ENCODE peak calls at places on chromosome 22, in eight cellular contexts. X is H1, C is HCT116, O is heart left ventricle, J is body of pancreas, P is esophagus squamous epithelium, Z is ovary, Y is IMR-90. W is an unnamed sample. For H3K36me3, the result is how much of the 10 kb centered on the place peaks cover.

GRCh38 chr22:18044548-18045271 is 20.3 kb upstream of the MICAL3 start:
- DNase-seq in X (no peak), C (no peak), O (peak), J (peak), P (no peak), Z (peak), Y (peak), W (peak)

GRCh38 chr22:24474221-24474620 is 20.9 kb upstream of the UPB1 start:
- DNase-seq in X (no peak), C (peak), O (no peak), J (no peak), P (no peak), Z (no peak), Y (peak), W (no peak)

GRCh38 chr22:23090079-23090835 is 19.9 kb downstream of the GNAZ start:
- DNase-seq in X (no peak), C (no peak), O (no peak), J (no peak), P (no peak), Z (no peak), Y (no peak), W (no peak)

GRCh38 chr22:27115816-27116256 is 458.4 kb downstream of the MIAT start:
- DNase-seq in X (no peak), C (peak), O (no peak), J (peak), P (no peak), Z (no peak), Y (peak), W (no peak)

GRCh38 chr22:30947821-30948454 is 20.6 kb downstream of the MORC2 start:
- DNase-seq in X (no peak), C (peak), O (no peak), J (no peak), P (no peak), Z (no peak), Y (peak), W (no peak)

GRCh38 chr22:26563022-26563421 is 26.9 kb downstream of the TPST2 start:
- DNase-seq in X (no peak), C (no peak), O (no peak), J (no peak), P (no peak), Z (no peak), Y (no peak), W (no peak)

GRCh38 chr22:43567691-43568308 is 156.0 kb downstream of the MPPED1 start:
- DNase-seq in X (no peak), C (no peak), O (no peak), J (no peak), P (no peak), Z (no peak), Y (no peak), W (no peak)

GRCh38 chr22:42885446-42885845 is 28.4 kb upstream of the ARFGAP3 start:
- DNase-seq in X (no peak), C (no peak), O (no peak), J (no peak), P (no peak), Z (no peak), Y (no peak), W (no peak)

GRCh38 chr22:35612903-35613302 is 4.2 kb downstream of the MB start:
- DNase-seq in X (no peak), C (no peak), O (peak), J (no peak), P (no peak), Z (no peak), Y (no peak), W (no peak)

GRCh38 chr22:19694696-19695095 is 19.6 kb upstream of the SEPTIN5 start:
- DNase-seq in X (no peak), C (no peak), O (no peak), J (no peak), P (no peak), Z (no peak), Y (no peak), W (no peak)

GRCh38 chr22:42641801-42642413 is 1.5 kb upstream of the ATP5MGL start:
- DNase-seq in X (no peak), C (no peak), O (no peak), J (no peak), P (no peak), Z (no peak), Y (no peak), W (no peak)

GRCh38 chr22:20787746-20788626 is 14.1 kb downstream of the SERPIND1 start:
- DNase-seq in X (no peak), C (no peak), O (no peak), J (no peak), P (no peak), Z (no peak), Y (no peak), W (no peak)

GRCh38 chr22:20786536-20786979 is 12.6 kb downstream of the SERPIND1 start:
- DNase-seq in X (no peak), C (no peak), O (peak), J (peak), P (no peak), Z (no peak), Y (no peak), W (no peak)

GRCh38 chr22:20788627-20789344 is 14.9 kb downstream of the SERPIND1 start:
- DNase-seq in X (no peak), C (no peak), O (no peak), J (no peak), P (no peak), Z (no peak), Y (no peak), W (no peak)

GRCh38 chr22:20786048-20786447 is 12.1 kb downstream of the SERPIND1 start:
- DNase-seq in X (no peak), C (no peak), O (no peak), J (no peak), P (no peak), Z (no peak), Y (no peak), W (no peak)

GRCh38 chr22:20787223-20787622 is 13.3 kb downstream of the SERPIND1 start:
- DNase-seq in X (no peak), C (no peak), O (no peak), J (no peak), P (no peak), Z (no peak), Y (no peak), W (no peak)
- H3K36me3 ChIP-seq in X (under half), C (under half), O (under half), J (under half), P (half or more), Z (under half), Y (under half), W (under half)

GRCh38 chr22:49725516-49725915 is 102.2 kb downstream of the BRD1 start:
- DNase-seq in X (no peak), C (no peak), O (no peak), J (no peak), P (no peak), Z (no peak), Y (no peak), W (no peak)

GRCh38 chr22:49726022-49726681 is 101.5 kb downstream of the BRD1 start:
- DNase-seq in X (no peak), C (no peak), O (no peak), J (no peak), P (no peak), Z (no peak), Y (no peak), W (no peak)

GRCh38 chr22:49723478-49724029 is 104.1 kb downstream of the BRD1 start:
- DNase-seq in X (no peak), C (no peak), O (no peak), J (no peak), P (no peak), Z (no peak), Y (no peak), W (no peak)

GRCh38 chr22:49724030-49724892 is 103.4 kb downstream of the BRD1 start:
- DNase-seq in X (peak), C (no peak), O (no peak), J (no peak), P (no peak), Z (no peak), Y (no peak), W (no peak)

DNA sequence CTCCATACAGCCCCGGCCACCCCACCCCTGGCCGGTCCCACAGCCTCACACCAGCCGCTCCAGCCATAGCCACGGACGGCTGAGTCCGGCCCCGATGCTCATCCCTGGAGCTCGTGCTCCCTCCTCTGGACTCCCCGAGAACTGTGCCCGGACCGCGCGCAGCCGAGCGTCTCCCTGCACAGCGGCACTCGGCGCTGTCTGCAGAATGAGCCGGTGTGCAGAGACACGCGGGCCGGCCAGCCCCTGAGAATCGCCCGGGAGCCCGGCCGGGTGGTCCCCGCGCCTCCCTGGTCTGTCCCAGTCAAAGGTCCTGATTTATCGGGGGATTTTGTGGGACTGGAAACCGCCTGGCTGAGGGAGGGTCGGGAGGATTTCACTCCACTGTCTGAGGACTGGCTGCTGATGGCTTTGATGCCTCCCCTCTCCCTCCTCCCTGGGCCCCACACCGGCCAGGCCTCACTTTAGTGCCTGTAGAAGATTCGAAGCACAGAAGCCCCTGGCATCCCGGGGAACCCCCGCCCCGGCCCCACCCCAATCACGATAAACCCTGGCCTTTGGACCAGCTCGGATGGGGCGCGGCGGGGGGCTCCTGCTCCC is 102.7 kb downstream of the BRD1 start:
- DNase-seq in X (peak), C (peak), O (peak), J (peak), P (no peak), Z (no peak), Y (peak), W (no peak)
- TF ChIP-seq CTCF in X (peak), C (peak), O (peak), J (peak), P (peak), Z (no peak), Y (peak), W (peak)

GRCh38 chr22:47163876-47164513 is 401.5 kb downstream of the TBC1D22A start:
- DNase-seq in X (no peak), C (no peak), O (peak), J (peak), P (no peak), Z (peak), Y (no peak), W (no peak)
- TF ChIP-seq POLR2A in X (no peak), C (no peak), O (no peak), J (no peak), P (no peak), Z (no peak), Y (no peak), W (no peak)

DNA sequence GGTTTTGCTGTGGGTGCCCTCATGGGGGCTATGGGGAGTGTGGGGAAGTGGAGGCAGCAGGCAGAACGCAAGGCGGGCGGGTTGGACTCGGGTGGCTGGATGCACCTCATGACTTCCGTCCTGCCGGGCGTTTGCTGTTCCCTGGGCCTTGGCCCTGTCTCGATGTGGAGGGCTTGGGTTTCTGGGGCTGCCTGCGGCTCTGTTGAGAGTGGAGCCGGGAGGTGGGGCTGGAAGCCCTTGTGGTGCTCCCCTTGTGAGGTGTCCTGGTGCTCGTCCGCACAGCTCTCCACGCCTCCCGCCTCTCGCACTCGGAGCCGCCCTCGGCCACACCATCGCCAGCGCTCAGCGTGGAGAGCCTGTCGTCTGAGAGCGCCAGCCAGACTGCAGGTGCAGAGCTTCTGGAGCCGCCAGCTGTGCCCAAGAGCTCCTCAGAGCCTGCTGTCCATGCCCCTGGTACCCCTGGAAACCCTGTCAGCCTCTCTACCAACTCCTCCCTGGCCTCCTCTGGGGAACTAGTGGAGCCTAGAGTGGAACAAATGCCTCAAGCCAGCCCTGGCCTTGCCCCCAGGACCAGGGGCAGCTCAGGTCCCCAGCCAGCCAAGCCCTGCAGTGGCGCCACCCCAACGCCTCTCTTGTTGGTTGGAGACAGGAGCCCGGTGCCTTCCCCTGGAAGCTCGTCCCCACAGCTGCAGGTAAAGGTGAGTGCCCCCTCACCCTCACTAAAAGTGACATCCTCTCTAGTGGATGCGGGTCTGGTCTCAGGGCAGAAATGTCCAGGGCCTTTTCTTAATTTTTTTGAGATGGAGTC is 21.2 kb downstream of the MICALL1 start:
- DNase-seq in X (no peak), C (no peak), O (no peak), J (no peak), P (no peak), Z (no peak), Y (no peak), W (no peak)
- H3K36me3 ChIP-seq in X (under half), C (under half), O (under half), J (under half), P (half or more), Z (under half), Y (half or more), W (under half)

GRCh38 chr22:38304526-38304925 is 12.7 kb downstream of the CSNK1E start:
- DNase-seq in X (no peak), C (no peak), O (peak), J (no peak), P (no peak), Z (no peak), Y (no peak), W (no peak)
- TF ChIP-seq CTCF in X (peak), C (no peak), O (peak), J (no peak), P (no peak), Z (no peak), Y (peak), W (peak)

GRCh38 chr22:38753894-38754246 is 1.9 kb downstream of the SUN2 start:
- DNase-seq in X (no peak), C (no peak), O (no peak), J (no peak), P (no peak), Z (no peak), Y (no peak), W (no peak)

GRCh38 chr22:38755911-38756532 is at the start of gene SUN2:
- DNase-seq in X (peak), C (no peak), O (peak), J (peak), P (peak), Z (peak), Y (peak), W (peak)

GRCh38 chr22:38754247-38755154 is 1.3 kb downstream of the SUN2 start:
- DNase-seq in X (peak), C (no peak), O (peak), J (peak), P (peak), Z (peak), Y (peak), W (peak)

GRCh38 chr22:38756631-38757463 is 1.0 kb upstream of the SUN2 start:
- DNase-seq in X (no peak), C (no peak), O (no peak), J (peak), P (no peak), Z (no peak), Y (no peak), W (no peak)

GRCh38 chr22:38755155-38755910 is 465 bp downstream of the SUN2 start:
- DNase-seq in X (peak), C (no peak), O (peak), J (peak), P (peak), Z (peak), Y (peak), W (peak)
- TF ChIP-seq POLR2A in X (no peak), C (no peak), O (no peak), J (peak), P (peak), Z (no peak), Y (no peak), W (no peak)

DNA sequence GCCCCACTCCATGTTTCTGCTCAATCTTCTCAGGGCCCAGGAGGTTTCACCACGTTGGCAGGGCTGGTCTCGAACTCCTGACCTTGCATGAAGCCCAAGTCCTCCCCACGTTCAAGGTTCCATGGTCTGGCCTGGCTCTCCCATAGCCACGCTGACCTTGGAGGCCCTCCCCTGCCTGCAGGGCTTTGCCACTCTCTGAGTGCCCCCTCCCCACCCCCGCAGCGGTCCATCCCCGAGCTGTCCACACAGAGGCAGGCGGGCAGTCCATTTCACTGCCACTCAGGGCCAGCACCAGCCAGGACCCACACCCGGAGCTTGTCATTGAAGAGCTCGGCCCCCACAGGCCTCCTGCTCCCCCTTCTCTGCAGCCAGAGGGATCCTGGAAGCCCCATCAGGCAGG is 30.7 kb downstream of the ARHGAP8 start:
- DNase-seq in X (no peak), C (no peak), O (no peak), J (no peak), P (no peak), Z (no peak), Y (no peak), W (no peak)
- H3K36me3 ChIP-seq in X (under half), C (under half), O (under half), J (under half), P (under half), Z (under half), Y (under half), W (under half)

DNA sequence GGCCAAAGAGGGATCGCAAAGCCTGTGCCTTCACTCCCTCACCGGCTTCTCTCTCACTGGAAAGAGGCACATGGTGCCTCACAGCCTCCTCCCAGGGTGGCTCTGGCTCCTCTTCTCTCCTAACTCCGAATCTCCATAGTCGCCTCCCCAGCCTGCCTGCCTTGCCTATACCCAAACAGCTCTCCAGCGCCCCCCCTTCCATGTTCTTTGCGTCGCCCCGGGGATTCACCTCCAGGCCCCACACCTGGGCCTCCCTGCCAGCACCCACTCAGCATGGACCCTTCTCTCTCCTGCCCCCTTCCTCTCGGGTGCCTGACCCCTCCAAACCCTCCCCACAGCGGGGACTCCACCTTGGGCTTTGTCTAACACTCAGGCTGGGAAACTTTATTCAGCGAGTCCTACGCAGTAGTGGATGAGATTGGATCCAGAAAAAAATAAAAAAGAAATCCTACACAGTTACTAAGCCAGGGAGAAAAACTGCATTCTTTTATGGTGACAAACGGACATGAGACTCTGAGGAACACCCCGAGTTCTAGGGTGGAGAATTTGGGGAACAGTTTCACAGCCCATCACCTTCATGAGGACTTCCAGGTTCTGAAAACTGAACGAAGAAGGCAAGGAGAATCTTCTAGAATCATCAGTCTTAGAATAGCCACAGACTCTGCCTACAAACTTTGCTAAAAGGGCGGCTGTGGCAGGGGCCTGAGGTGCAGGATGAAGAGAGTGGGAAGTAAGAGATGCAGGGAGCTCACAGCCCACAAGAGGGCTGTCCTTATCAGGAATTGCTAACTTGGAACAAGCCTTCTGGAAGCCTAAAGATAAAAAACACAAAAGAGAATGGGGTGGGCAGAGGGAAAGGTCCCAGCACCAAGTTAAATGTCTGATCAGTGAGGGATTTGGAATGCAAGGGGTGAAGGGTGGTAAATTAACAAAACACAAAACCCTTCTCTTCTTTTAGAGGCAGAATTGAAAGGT is 5.3 kb downstream of the PPM1F start:
- DNase-seq in X (peak), C (no peak), O (no peak), J (no peak), P (no peak), Z (no peak), Y (peak), W (peak)
- TF ChIP-seq CTCF in X (peak), C (peak), O (peak), J (peak), P (no peak), Z (no peak), Y (peak), W (peak)

GRCh38 chr22:49827853-49828598 is at the start of gene BRD1:
- DNase-seq in X (no peak), C (no peak), O (peak), J (peak), P (no peak), Z (peak), Y (peak), W (peak)
- TF ChIP-seq POLR2A in X (no peak), C (peak), O (no peak), J (no peak), P (peak), Z (no peak), Y (peak), W (no peak)

DNA sequence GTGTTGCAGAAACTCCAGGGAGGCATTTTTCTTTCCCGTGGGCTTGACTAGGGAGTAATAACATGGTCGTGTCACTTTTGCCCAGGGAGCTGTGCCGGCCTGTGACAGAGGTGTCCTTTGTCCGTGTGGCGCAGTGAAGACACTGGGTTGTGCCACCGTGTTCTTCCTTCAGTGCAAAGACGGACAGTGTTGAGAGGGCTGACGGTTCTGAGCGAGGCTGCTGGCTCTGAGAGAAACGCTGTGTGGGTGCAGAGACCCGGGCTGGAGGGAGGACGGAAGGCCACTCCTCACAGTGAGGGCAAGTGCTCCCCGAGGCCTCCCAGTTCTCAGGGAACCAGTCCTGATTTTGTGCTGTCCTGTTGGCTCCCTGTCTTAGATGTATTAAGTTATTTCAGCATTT is 20.2 kb downstream of the NUP50 start:
- DNase-seq in X (no peak), C (no peak), O (no peak), J (no peak), P (no peak), Z (no peak), Y (no peak), W (no peak)
- H3K36me3 ChIP-seq in X (under half), C (half or more), O (under half), J (under half), P (half or more), Z (under half), Y (under half), W (under half)

W was measured in uterus.